ENCODE peak calls at places on chromosome 9, in five cellular contexts. One of them, this sample, is unnamed.

GRCh38 chr9:76687861-76688374 is 76.3 kb upstream of the PCA3 start:
- DNase-seq in GM12878: no peak
- DNase-seq in HepG2: no peak
- DNase-seq in K562: no peak
- DNase-seq in H1: no peak
- DNase-seq in this sample: peak; percentile 8

GRCh38 chr9:131191857-131192256 is 66.5 kb downstream of the NUP214 start:
- DNase-seq in GM12878: no peak
- DNase-seq in HepG2: no peak
- DNase-seq in K562: no peak
- DNase-seq in H1: no peak
- DNase-seq in this sample: no peak

GRCh38 chr9:29214162-29214520 is 1640.9 kb upstream of the C9orf72 start:
- DNase-seq in GM12878: no peak
- DNase-seq in HepG2: no peak
- DNase-seq in K562: no peak
- DNase-seq in H1: no peak
- DNase-seq in this sample: no peak

GRCh38 chr9:4839470-4839912 is 46.7 kb downstream of the RCL1 start:
- DNase-seq in GM12878: no peak
- DNase-seq in HepG2: peak; percentile 98
- DNase-seq in K562: no peak
- DNase-seq in H1: no peak
- DNase-seq in this sample: no peak

GRCh38 chr9:110116543-110116885 is 91.4 kb downstream of the C9orf152 start:
- DNase-seq in GM12878: no peak
- DNase-seq in HepG2: no peak
- DNase-seq in K562: no peak
- DNase-seq in H1: no peak
- DNase-seq in this sample: no peak

GRCh38 chr9:123073441-123073840 is 40.0 kb downstream of the GPR21 start:
- DNase-seq in GM12878: no peak
- DNase-seq in HepG2: no peak
- DNase-seq in K562: no peak
- DNase-seq in H1: no peak
- DNase-seq in this sample: no peak

GRCh38 chr9:118665226-118665919 is 703.9 kb downstream of the BRINP1 start:
- DNase-seq in GM12878: no peak
- DNase-seq in HepG2: no peak
- DNase-seq in K562: no peak
- DNase-seq in H1: no peak
- DNase-seq in this sample: no peak

GRCh38 chr9:92723299-92723625 is 41.4 kb downstream of the BICD2 start:
- DNase-seq in GM12878: no peak
- DNase-seq in HepG2: no peak
- DNase-seq in K562: no peak
- DNase-seq in H1: no peak
- DNase-seq in this sample: no peak

GRCh38 chr9:127058645-127059021 is 63.8 kb downstream of the ANGPTL2 start:
- DNase-seq in GM12878: no peak
- DNase-seq in HepG2: no peak
- DNase-seq in K562: no peak
- DNase-seq in H1: no peak
- DNase-seq in this sample: no peak

GRCh38 chr9:136105398-136106135 is 10.5 kb upstream of the NACC2 start:
- DNase-seq in GM12878: no peak
- DNase-seq in HepG2: no peak
- DNase-seq in K562: no peak
- DNase-seq in H1: no peak
- DNase-seq in this sample: no peak
- TF ChIP-seq SP1 in GM12878: no peak
- TF ChIP-seq SP1 in HepG2: no peak
- TF ChIP-seq SP1 in K562: no peak
- TF ChIP-seq SP1 in H1: no peak
- TF ChIP-seq SP1 in this sample: no peak

GRCh38 chr9:2311920-2312319 is 296.8 kb downstream of the SMARCA2 start:
- DNase-seq in GM12878: no peak
- DNase-seq in HepG2: no peak
- DNase-seq in K562: no peak
- DNase-seq in H1: no peak
- DNase-seq in this sample: no peak

GRCh38 chr9:2302606-2303005 is 287.5 kb downstream of the SMARCA2 start:
- DNase-seq in GM12878: no peak
- DNase-seq in HepG2: no peak
- DNase-seq in K562: no peak
- DNase-seq in H1: no peak
- DNase-seq in this sample: no peak

DNA sequence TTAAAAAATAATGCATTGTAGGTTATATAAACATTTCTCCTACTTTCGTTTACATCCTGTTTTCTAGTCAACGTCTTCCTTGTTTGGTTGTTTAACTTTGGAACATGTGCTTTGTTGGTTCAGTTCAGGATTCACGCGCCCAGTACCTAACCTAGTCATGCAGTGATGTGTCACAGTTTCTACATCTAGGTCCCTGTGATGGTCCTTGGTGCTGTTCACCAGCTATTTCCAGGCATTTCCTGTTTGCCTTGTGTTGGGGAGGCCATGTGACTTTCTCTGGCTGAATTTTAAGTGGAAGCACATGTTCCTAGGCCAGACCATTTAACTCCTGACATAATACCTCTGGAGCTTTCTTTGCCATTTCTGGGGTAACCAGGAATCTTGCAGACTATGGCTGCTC is 292.3 kb downstream of the SMARCA2 start:
- DNase-seq in GM12878: no peak
- DNase-seq in HepG2: no peak
- DNase-seq in K562: no peak
- DNase-seq in H1: no peak
- DNase-seq in this sample: no peak
- TF ChIP-seq POLR2AphosphoS5 in GM12878: no peak
- TF ChIP-seq POLR2AphosphoS5 in HepG2: no peak
- TF ChIP-seq POLR2AphosphoS5 in K562: no peak
- TF ChIP-seq POLR2AphosphoS5 in H1: no peak
- TF ChIP-seq POLR2AphosphoS5 in this sample: no peak

GRCh38 chr9:87152206-87152605 is 204.9 kb upstream of the GAS1 start:
- DNase-seq in GM12878: no peak
- DNase-seq in HepG2: no peak
- DNase-seq in K562: no peak
- DNase-seq in H1: no peak
- DNase-seq in this sample: no peak
- TF ChIP-seq SP1 in GM12878: no peak
- TF ChIP-seq SP1 in HepG2: no peak
- TF ChIP-seq SP1 in K562: no peak
- TF ChIP-seq SP1 in H1: no peak
- TF ChIP-seq SP1 in this sample: no peak

DNA sequence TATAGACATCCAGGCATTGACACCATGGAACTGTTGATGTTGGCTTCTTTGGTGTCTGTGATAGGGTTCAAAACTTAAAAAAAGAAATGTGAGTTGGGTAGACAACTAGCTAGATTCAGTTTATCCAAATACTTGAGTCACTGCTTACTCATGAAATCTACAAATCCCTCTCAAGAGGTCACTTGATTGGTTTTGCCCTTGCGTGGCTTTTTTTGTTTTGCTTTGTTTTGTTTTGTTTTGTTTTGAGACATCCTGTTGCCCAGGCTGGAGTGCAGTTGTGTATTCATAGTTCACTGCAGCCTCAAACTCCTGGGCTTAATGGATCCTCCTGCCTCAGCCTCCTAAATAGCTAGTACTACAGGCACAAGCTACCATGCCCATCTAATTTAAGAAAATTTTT is 10.5 kb upstream of the ENTREP1 start:
- DNase-seq in GM12878: no peak
- DNase-seq in HepG2: no peak
- DNase-seq in K562: no peak
- DNase-seq in H1: no peak
- DNase-seq in this sample: no peak
- TF ChIP-seq POLR2AphosphoS5 in GM12878: no peak
- TF ChIP-seq POLR2AphosphoS5 in HepG2: no peak
- TF ChIP-seq POLR2AphosphoS5 in K562: no peak
- TF ChIP-seq POLR2AphosphoS5 in H1: no peak
- TF ChIP-seq POLR2AphosphoS5 in this sample: no peak

DNA sequence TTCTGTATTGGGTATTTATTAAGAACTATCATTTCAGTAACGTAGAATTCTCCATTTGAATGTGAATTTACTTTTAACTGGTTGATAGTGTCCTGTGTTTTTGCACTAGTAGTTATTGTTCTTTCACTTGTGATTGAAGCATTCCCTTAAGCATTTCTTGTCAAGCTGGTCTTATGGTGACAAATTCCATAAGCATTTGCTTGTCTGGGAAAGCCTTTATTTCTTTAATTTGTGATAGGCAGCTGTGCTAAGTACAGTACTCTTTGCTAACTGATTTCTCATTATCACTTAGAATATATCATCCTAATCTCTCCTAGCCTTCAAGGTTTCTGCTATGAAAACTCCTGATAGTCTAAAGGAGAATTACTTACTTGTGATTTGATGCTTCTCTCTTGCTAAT is 21.3 kb upstream of the SPATA31E1 start:
- DNase-seq in GM12878: no peak
- DNase-seq in HepG2: no peak
- DNase-seq in K562: no peak
- DNase-seq in H1: no peak
- DNase-seq in this sample: no peak
- TF ChIP-seq SP1 in GM12878: no peak
- TF ChIP-seq SP1 in HepG2: no peak
- TF ChIP-seq SP1 in K562: no peak
- TF ChIP-seq SP1 in H1: no peak
- TF ChIP-seq SP1 in this sample: no peak

GRCh38 chr9:134438204-134438788 is 112.0 kb downstream of the RXRA start:
- DNase-seq in GM12878: no peak
- DNase-seq in HepG2: peak; percentile 32
- DNase-seq in K562: no peak
- DNase-seq in H1: no peak
- DNase-seq in this sample: no peak

GRCh38 chr9:134436926-134437325 is 110.7 kb downstream of the RXRA start:
- DNase-seq in GM12878: no peak
- DNase-seq in HepG2: no peak
- DNase-seq in K562: no peak
- DNase-seq in H1: no peak
- DNase-seq in this sample: no peak

GRCh38 chr9:134436356-134436717 is 110.1 kb downstream of the RXRA start:
- DNase-seq in GM12878: no peak
- DNase-seq in HepG2: no peak
- DNase-seq in K562: no peak
- DNase-seq in H1: no peak
- DNase-seq in this sample: no peak

GRCh38 chr9:134439368-134439784 is 113.1 kb downstream of the RXRA start:
- DNase-seq in GM12878: no peak
- DNase-seq in HepG2: peak; percentile 32
- DNase-seq in K562: no peak
- DNase-seq in H1: no peak
- DNase-seq in this sample: no peak

DNA sequence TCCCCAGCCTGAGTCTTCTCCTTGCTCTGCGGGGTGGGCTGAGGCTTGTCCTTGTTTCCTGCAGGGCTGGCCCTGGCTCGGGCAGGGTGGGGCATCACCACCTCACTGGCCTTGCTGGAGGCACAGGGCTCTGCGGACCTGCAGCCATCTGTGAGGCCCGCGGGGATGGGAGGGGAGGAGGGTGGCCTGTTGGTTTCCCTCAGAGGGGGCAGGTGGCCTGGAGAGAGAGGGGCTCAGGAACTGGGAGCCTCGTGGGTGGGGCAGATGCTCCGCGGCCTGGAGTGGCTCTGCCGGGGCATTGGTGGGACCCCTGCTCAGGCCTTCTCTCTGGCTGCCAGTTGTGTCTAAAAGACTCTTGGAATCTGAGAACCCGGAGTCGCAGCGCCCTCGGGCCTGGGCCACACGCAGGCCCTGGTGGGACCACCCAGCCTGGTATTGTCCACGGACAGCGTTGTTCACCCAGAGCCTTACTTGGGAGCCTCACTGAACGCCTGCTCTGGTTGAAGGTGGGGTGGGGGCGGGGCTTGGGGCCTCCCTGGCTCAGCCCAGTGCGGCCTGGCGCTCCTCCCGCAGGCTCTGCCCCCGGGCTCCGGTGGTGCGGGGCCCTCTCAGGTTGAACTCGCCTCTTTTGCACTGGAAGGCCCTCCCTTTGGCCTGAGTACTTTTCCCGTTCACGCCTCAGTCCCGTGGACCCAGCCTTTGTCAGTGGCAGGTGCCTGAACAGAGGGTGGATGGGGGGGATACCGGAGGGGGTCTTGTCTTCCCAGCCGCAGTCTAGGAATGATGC is 111.4 kb downstream of the RXRA start:
- DNase-seq in GM12878: no peak
- DNase-seq in HepG2: no peak
- DNase-seq in K562: no peak
- DNase-seq in H1: no peak
- DNase-seq in this sample: no peak
- TF ChIP-seq POLR2AphosphoS5 in GM12878: no peak
- TF ChIP-seq POLR2AphosphoS5 in HepG2: no peak
- TF ChIP-seq POLR2AphosphoS5 in K562: no peak
- TF ChIP-seq POLR2AphosphoS5 in H1: no peak
- TF ChIP-seq POLR2AphosphoS5 in this sample: no peak

GRCh38 chr9:136831720-136832104 is 10.6 kb upstream of the AJM1 start:
- DNase-seq in GM12878: no peak
- DNase-seq in HepG2: no peak
- DNase-seq in K562: no peak
- DNase-seq in H1: no peak
- DNase-seq in this sample: no peak
- TF ChIP-seq SP1 in GM12878: no peak
- TF ChIP-seq SP1 in HepG2: no peak
- TF ChIP-seq SP1 in K562: no peak
- TF ChIP-seq SP1 in H1: no peak
- TF ChIP-seq SP1 in this sample: no peak